ENCODE peak calls at places on chromosome 2, in nine cellular contexts. S is fibroblast of lung; W is progenitor cell of endocrine pancreas; B is B cell; U is bronchial epithelial cell; I is CD4-positive, alpha-beta T cell; C is nephron progenitor cell; N is osteocyte; D is GM20000. T is an unnamed sample.

GRCh38 chr2:18551623-18552022 is 8.8 kb downstream of the RDH14 start:
- DNase-seq in S (no peak), W (no peak), B (no peak), U (no peak), I (no peak), C (no peak), N (no peak), D (no peak), T (no peak)

GRCh38 chr2:75595541-75596395 is 35.0 kb upstream of the EVA1A start:
- DNase-seq in S (peak), W (no peak), B (no peak), U (no peak), I (no peak), C (no peak), N (no peak), D (no peak), T (no peak)

GRCh38 chr2:1527153-1527992 is 114.1 kb downstream of the TPO start:
- DNase-seq in S (no peak), W (no peak), B (no peak), U (no peak), I (no peak), C (no peak), N (no peak), D (no peak), T (no peak)

GRCh38 chr2:231685349-231686191 is 22.8 kb upstream of the PTMA start:
- DNase-seq in S (no peak), W (no peak), B (no peak), U (no peak), I (no peak), C (no peak), N (no peak), D (no peak), T (no peak)

GRCh38 chr2:71684226-71685072 is 231.1 kb downstream of the DYSF start:
- DNase-seq in S (no peak), W (no peak), B (no peak), U (no peak), I (no peak), C (no peak), N (no peak), D (no peak), T (no peak)

GRCh38 chr2:196809260-196809659 is at the start of gene C2orf66:
- DNase-seq in S (no peak), W (no peak), B (no peak), U (no peak), I (no peak), C (no peak), N (no peak), D (no peak), T (no peak)

GRCh38 chr2:130795431-130795830 is 40.1 kb downstream of the AMER3 start:
- DNase-seq in S (no peak), W (no peak), B (no peak), U (peak), I (no peak), C (no peak), N (peak), D (no peak), T (no peak)

GRCh38 chr2:197348721-197349337 is 38.2 kb upstream of the ANKRD44 start:
- DNase-seq in S (no peak), W (no peak), B (no peak), U (no peak), I (no peak), C (no peak), N (peak), D (no peak), T (no peak)

GRCh38 chr2:96399342-96400048 is 63.9 kb downstream of the NCAPH start:
- DNase-seq in S (no peak), W (no peak), B (no peak), U (no peak), I (no peak), C (no peak), N (no peak), D (no peak), T (no peak)

GRCh38 chr2:206716607-206717006 is 1.6 kb downstream of the DYTN start:
- DNase-seq in S (no peak), W (no peak), B (no peak), U (no peak), I (no peak), C (no peak), N (no peak), D (no peak), T (no peak)

GRCh38 chr2:8876628-8877027 is 39.2 kb upstream of the KIDINS220 start:
- DNase-seq in S (no peak), W (no peak), B (no peak), U (no peak), I (no peak), C (no peak), N (no peak), D (no peak), T (no peak)

GRCh38 chr2:8877332-8877731 is 39.9 kb upstream of the KIDINS220 start:
- DNase-seq in S (no peak), W (no peak), B (no peak), U (no peak), I (no peak), C (no peak), N (no peak), D (no peak), T (no peak)

GRCh38 chr2:8867363-8867762 is 29.9 kb upstream of the KIDINS220 start:
- DNase-seq in S (no peak), W (no peak), B (no peak), U (no peak), I (no peak), C (no peak), N (no peak), D (no peak), T (no peak)

DNA sequence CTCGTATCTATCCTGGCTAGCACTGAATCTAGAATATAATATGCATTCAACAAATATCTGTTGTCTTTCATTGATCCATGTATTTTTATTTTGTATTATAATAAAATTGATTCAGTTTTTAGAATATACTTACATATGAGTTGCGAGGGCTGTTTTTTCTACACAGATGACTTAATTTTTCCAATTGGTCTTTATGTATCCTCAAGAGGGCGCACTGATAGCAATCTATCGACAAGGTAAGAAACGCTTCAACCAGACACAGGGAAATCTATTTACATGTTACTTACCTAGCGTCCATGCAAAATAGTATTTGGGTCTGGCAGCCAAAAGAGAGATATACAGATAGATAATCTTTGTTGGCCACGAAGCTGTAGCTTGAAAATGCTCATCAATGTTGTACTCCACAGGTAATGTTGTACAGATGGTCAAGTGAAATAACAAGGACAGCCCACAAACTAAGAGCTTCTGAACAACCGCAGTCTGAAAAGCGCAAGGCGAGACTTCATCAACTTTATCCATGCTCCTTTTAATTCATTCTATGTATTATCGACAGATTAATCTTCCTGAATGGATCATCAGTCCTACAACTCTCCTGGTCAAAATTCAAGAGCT is 35.5 kb upstream of the KIDINS220 start:
- DNase-seq in S (peak), W (no peak), B (no peak), U (peak), I (no peak), C (no peak), N (no peak), D (peak), T (no peak)
- TF ChIP-seq CTCF in S (peak), W (peak), B (peak), U (peak), I (peak), C (peak), N (peak), D (peak), T (peak)

DNA sequence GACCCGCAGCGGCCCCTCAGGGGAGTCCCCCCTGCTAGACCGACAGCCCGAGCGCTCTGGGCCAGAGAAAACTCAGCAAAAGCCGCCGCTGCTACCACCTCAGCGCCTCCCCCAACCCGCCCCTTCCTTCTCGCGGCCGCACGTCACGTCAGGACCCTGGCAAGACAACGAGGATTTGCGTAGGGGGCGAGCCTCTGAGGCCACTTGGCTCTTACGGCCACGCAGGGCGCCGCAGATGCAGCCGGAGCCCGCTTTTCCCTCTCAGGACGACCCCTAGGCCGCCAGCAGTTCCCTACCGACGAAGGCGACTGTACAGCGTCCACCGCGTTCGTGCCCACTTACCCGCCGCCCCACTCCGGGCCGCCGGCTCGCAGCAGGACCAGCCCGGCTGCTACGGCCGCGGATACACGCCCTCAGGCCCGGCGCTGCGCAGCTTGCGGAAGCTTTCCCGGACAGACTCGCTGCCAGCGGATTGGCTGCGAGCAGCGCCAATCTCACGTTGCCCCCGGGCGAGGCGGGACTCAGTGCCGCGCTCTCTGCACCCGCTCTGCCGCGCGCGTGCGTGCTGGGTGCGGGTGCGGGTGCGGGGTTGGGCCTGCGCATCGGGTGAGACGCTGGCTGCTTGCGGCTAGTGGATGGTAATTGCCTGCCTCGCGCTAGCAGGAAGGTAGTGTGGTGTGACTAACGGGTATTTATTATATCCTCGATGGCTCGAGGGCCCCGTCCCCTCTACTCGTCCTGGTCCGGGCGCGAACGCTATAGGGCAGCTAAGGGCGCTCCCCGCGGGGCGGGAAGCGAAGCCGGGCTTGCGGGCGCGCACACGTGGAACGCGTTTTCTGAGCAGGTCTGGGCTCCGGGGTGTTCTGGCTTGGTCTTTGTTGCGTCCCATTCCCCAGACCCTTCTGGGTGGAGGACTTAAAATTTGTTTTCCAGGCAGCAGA is at the start of the genes ORMDL1 and PMS1:
- DNase-seq in S (peak), W (peak), B (peak), U (peak), I (peak), C (peak), N (peak), D (peak), T (peak)
- TF ChIP-seq CTCF in S (no peak), W (peak), B (no peak), U (no peak), I (no peak), C (no peak), N (no peak), D (no peak), T (no peak)

GRCh38 chr2:85184231-85184630 is 51.0 kb downstream of the TCF7L1 start:
- DNase-seq in S (no peak), W (no peak), B (no peak), U (no peak), I (no peak), C (no peak), N (no peak), D (no peak), T (no peak)
- TF ChIP-seq CTCF in S (no peak), W (no peak), B (no peak), U (no peak), I (no peak), C (no peak), N (no peak), D (no peak), T (no peak)

GRCh38 chr2:2843969-2844548 is 513.0 kb upstream of the MYT1L start:
- DNase-seq in S (no peak), W (no peak), B (no peak), U (no peak), I (no peak), C (no peak), N (no peak), D (peak), T (peak)
- TF ChIP-seq CTCF in S (no peak), W (peak), B (no peak), U (no peak), I (no peak), C (peak), N (no peak), D (peak), T (peak)

DNA sequence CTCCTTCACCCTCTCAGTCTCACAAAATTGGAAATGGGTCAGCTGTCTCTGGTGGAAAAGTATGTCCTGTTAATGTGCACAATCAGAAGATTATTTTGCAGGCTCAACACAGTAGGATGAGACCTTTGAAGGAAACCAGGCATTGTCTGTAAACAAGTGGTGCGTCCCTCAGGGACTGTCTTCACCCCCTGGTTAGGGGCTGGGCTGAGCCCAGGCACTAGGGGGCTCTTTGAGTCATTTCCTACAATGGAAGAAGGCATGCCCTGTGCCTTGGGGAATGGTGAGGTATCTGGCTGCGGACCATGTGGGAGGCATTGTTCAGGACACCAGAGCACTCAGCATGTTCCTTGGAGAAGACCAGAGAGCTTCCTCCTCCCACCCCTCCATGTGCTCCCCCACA is 26.8 kb downstream of the PKDCC start:
- DNase-seq in S (no peak), W (no peak), B (no peak), U (no peak), I (no peak), C (no peak), N (no peak), D (no peak), T (no peak)
- TF ChIP-seq CTCF in S (no peak), W (no peak), B (no peak), U (no peak), I (no peak), C (no peak), N (no peak), D (no peak), T (no peak)

DNA sequence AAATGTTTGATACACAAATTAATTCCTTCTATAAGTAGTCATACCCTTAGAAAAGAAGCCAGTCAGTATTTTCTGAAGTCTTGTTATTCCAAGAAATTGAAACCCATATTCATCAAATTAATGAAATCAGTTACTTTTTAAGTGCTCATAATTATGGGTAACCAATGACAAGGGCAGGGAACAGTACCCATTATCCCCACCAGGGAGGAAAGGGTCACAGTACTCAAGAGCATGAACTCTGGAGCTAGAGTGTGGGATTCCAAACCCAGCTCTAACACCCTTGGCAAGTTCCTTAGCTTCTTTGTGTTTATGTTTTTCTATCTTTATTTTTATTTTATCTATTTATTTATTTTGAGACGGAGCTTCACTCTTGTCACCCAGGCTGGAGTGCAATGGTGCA is 68.4 kb downstream of the CCDC148 start:
- DNase-seq in S (no peak), W (no peak), B (no peak), U (no peak), I (no peak), C (no peak), N (no peak), D (no peak), T (no peak)
- TF ChIP-seq CTCF in S (no peak), W (peak), B (no peak), U (no peak), I (no peak), C (no peak), N (no peak), D (no peak), T (no peak)

DNA sequence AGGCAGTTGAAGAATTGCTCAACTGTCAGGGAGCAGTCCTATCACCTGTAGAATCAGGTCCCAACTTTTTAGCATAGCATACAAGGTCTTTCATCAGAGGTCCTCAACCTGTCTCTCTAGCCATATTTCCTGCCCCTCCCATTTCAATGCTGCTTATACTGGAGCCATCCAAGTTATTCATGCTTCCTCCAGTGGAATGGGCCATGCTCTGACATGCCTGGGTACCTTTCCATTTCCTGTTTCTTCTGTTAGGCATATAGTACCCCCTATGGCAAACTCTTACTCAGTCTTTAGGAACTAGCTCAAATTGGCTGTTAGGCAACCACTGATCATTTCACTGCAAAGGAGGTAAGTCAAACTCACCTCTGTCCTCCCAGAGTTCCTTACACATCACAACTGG is 51.0 kb upstream of the ABCA12 start:
- DNase-seq in S (no peak), W (no peak), B (no peak), U (peak), I (no peak), C (no peak), N (no peak), D (no peak), T (no peak)
- TF ChIP-seq CTCF in S (no peak), W (no peak), B (no peak), U (no peak), I (no peak), C (no peak), N (no peak), D (no peak), T (no peak)

GRCh38 chr2:10329880-10330699 is 27.4 kb downstream of the HPCAL1 start:
- DNase-seq in S (peak), W (no peak), B (no peak), U (peak), I (peak), C (no peak), N (no peak), D (no peak), T (no peak)

GRCh38 chr2:10331702-10332401 is 29.1 kb downstream of the HPCAL1 start:
- DNase-seq in S (no peak), W (no peak), B (peak), U (no peak), I (peak), C (no peak), N (no peak), D (peak), T (no peak)

GRCh38 chr2:10332402-10333246 is 29.9 kb downstream of the HPCAL1 start:
- DNase-seq in S (no peak), W (no peak), B (no peak), U (no peak), I (no peak), C (no peak), N (no peak), D (no peak), T (no peak)

GRCh38 chr2:10330700-10331032 is 28.0 kb downstream of the HPCAL1 start:
- DNase-seq in S (no peak), W (no peak), B (no peak), U (no peak), I (no peak), C (no peak), N (no peak), D (no peak), T (no peak)

DNA sequence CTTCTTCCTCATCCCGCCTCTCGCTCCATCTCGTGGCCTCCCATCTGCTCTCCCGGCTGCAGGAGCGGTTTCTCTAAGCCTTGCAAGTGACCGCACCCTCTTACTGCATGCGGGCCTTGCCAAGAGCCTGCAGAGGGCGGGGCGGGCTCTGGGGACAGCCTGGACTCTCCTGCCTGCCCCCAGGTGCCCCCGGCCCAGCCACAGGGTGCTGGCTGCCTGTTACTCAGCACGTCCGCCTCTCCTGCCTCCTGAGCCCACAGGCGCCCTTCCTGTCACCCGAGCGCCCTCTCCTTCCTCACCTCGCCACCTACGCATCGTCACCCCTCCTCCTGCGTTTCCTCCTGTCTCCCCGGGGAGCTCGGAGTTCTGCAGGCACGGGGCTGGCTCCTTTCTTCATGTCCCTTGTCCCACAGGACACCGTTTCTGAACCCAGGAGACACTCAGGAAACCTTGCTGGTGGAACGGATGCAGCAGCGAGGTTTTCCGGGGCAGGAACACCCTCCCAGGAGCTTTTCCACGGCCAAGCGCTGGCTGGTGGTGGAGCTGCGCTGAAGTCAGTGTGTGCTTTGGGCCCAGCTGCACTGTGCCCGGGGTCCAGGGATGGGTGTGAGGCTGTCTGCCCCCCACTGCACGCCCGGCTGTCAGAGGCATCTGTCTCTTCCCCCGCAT is 28.5 kb downstream of the HPCAL1 start:
- DNase-seq in S (peak), W (no peak), B (peak), U (no peak), I (peak), C (peak), N (no peak), D (peak), T (no peak)
- TF ChIP-seq CTCF in S (no peak), W (no peak), B (no peak), U (no peak), I (no peak), C (no peak), N (no peak), D (no peak), T (no peak)

GRCh38 chr2:241273552-241273988 is 41.9 kb downstream of the HDLBP start:
- DNase-seq in S (no peak), W (no peak), B (no peak), U (no peak), I (no peak), C (no peak), N (no peak), D (no peak), T (no peak)
- TF ChIP-seq CTCF in S (no peak), W (no peak), B (no peak), U (no peak), I (no peak), C (no peak), N (no peak), D (no peak), T (no peak)

GRCh38 chr2:54497738-54498680 is 41.9 kb downstream of the SPTBN1 start:
- DNase-seq in S (peak), W (no peak), B (no peak), U (no peak), I (no peak), C (no peak), N (no peak), D (no peak), T (peak)
- TF ChIP-seq CTCF in S (peak), W (peak), B (no peak), U (no peak), I (no peak), C (no peak), N (peak), D (no peak), T (no peak)